ENCODE peak calls at places on chromosomes 5 and 9, in eight cellular contexts. I is lower leg skin; C is NT2/D1; L is mesendoderm; Y is ovary; O is MM.1S; W is CD8-positive, alpha-beta memory T cell; T is CD8-positive, alpha-beta T cell. H is an unnamed sample.
A peak's percentile ranks its signal among the peaks of the same experiment; 100 is the strongest.

GRCh38 chr9:110996436-110997224 is 41.6 kb downstream of the LPAR1 start:
- DNase-seq in T (no peak), I (peak; percentile 70), O (no peak), L (no peak), C (no peak), W (no peak), Y (no peak), H (peak; percentile 52)

GRCh38 chr9:130997925-130998595 is 10.9 kb upstream of the LAMC3 start:
- DNase-seq in Y (no peak), T (no peak), I (no peak), C (peak; percentile 88), L (peak; percentile 91), O (peak; percentile 45), W (peak; percentile 12), H (peak; percentile 72)

GRCh38 chr5:62791059-62791458 is 212.4 kb downstream of the LRRC70 start:
- DNase-seq in Y (no peak), L (peak; percentile 54), T (no peak), W (no peak), I (no peak), O (peak; percentile 26), C (peak; percentile 11), H (no peak)

GRCh38 chr5:79795764-79796398 is 106.2 kb downstream of the CMYA5 start:
- DNase-seq in O (no peak), C (no peak), W (no peak), T (no peak), L (no peak), I (no peak), Y (peak; percentile 50), H (no peak)

GRCh38 chr9:20623021-20623747 is 885 bp upstream of the MLLT3 start:
- DNase-seq in O (peak; percentile 29), T (peak; percentile 62), I (peak; percentile 19), W (peak; percentile 57), Y (peak; percentile 54), L (peak; percentile 14), C (no peak), H (peak; percentile 61)

GRCh38 chr9:128043467-128043868 is 23.7 kb downstream of the NAIF1 start:
- DNase-seq in L (no peak), C (no peak), O (no peak), Y (peak; percentile 56), W (no peak), T (no peak), I (no peak), H (no peak)

GRCh38 chr5:77431286-77431685 is 60.8 kb downstream of the WDR41 start:
- DNase-seq in W (no peak), T (no peak), O (no peak), L (no peak), I (no peak), C (no peak), Y (no peak), H (no peak)

GRCh38 chr5:113057437-113058052 is 80.9 kb downstream of the DCP2 start:
- DNase-seq in Y (no peak), W (no peak), T (no peak), O (no peak), C (no peak), I (no peak), L (no peak), H (no peak)

GRCh38 chr5:142215915-142216681 is 107.5 kb downstream of the NDFIP1 start:
- DNase-seq in T (no peak), I (peak; percentile 59), L (peak; percentile 59), C (no peak), W (no peak), Y (peak; percentile 22), O (no peak), H (peak; percentile 47)

GRCh38 chr9:84862786-84863185 is 193.3 kb downstream of the NTRK2 start:
- DNase-seq in Y (no peak), I (peak; percentile 46), T (no peak), O (no peak), W (no peak), L (peak; percentile 74), C (peak; percentile 94), H (no peak)

GRCh38 chr9:114805670-114806551 is at the start of gene TNFSF15:
- DNase-seq in L (peak; percentile 62), T (no peak), W (no peak), I (no peak), C (peak; percentile 25), Y (no peak), O (peak; percentile 93), H (peak; percentile 54)

GRCh38 chr9:37715260-37715659 is 38.3 kb upstream of the TRMT10B start:
- DNase-seq in C (no peak), T (no peak), W (no peak), I (no peak), L (no peak), Y (no peak), O (no peak), H (no peak)

GRCh38 chr9:77063645-77064285 is 44.3 kb downstream of the FOXB2 start:
- DNase-seq in Y (no peak), W (no peak), C (no peak), L (no peak), I (no peak), T (no peak), O (no peak), H (no peak)

GRCh38 chr9:107760469-107761242 is 271.1 kb upstream of the KLF4 start:
- DNase-seq in Y (no peak), C (no peak), T (no peak), I (peak; percentile 57), O (no peak), W (no peak), L (no peak), H (no peak)

GRCh38 chr5:111144352-111144930 is 52.3 kb downstream of the WDR36 start:
- DNase-seq in W (no peak), Y (no peak), O (no peak), T (no peak), I (no peak), L (no peak), C (no peak), H (no peak)

GRCh38 chr5:114858964-114859363 is 310.7 kb downstream of the TRIM36 start:
- DNase-seq in W (no peak), O (no peak), L (no peak), C (no peak), I (no peak), T (no peak), Y (no peak), H (no peak)

GRCh38 chr5:111655169-111655924 is 101.6 kb downstream of the NREP start:
- DNase-seq in C (no peak), T (no peak), W (no peak), O (no peak), L (no peak), Y (no peak), I (no peak), H (no peak)

GRCh38 chr5:58149345-58149744 is 310.5 kb downstream of the PLK2 start:
- DNase-seq in T (no peak), L (no peak), W (no peak), Y (no peak), O (no peak), I (no peak), C (no peak), H (no peak)

DNA sequence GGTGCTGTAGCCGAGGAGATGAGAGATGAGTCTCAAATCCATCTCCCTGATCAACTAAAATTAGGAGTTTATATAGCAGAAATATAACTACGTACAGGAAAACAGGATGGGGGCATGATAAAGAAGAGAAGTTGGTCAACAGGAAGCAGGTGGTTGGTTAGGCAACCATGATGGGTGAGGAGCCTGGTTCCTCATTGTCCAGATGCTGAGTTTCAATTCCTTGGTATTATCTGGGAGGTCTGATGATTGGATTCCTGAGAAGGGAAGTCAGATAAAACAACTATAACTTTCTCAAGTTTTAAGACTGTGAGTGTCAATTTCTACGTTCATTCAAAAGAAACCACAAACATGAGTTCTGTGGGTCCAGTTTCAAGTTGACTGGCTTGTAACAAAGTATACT is 323.9 kb downstream of the MTRR start:
- DNase-seq in O (no peak), Y (no peak), T (no peak), I (no peak), L (no peak), W (no peak), C (no peak), H (no peak)
- H3K4me3 ChIP-seq in O (no peak overlapping the region), Y (no peak overlapping the region), T (no peak overlapping the region), I (no peak overlapping the region), L (no peak overlapping the region), W (no peak overlapping the region), C (no peak overlapping the region), H (no peak overlapping the region)

GRCh38 chr9:35091536-35091935 is 4.9 kb downstream of the PIGO start:
- DNase-seq in I (no peak), L (no peak), O (no peak), C (no peak), Y (no peak), W (no peak), T (no peak), H (no peak)

GRCh38 chr9:35096035-35096849 is at the start of gene PIGO:
- DNase-seq in O (peak; percentile 92), T (peak; percentile 89), L (peak; percentile 94), C (peak; percentile 84), Y (peak; percentile 87), I (peak; percentile 81), W (peak; percentile 84), H (peak; percentile 93)

GRCh38 chr9:35097573-35097972 is 1.2 kb upstream of the PIGO start:
- DNase-seq in L (no peak), I (no peak), C (no peak), O (no peak), W (no peak), Y (no peak), T (no peak), H (no peak)

DNA sequence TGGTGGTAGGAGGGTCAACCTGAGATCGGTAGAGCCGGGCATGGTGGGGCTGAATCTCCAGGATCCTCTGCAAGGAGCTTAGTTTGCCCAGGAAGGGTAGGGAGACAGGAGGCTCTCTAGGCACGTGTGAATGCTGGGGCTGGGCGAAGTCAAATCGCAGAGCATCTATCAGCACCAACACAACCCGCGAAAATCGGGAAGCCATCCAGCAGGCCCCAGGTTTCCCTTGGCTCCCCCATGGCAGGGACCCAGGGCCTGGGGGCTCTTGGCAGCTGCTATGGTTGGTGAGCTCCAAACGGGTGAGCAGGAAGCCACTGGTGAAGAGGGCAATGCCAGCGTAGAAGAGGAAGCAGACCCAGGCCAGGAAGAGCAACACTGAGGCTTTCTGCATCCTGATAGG is 1.2 kb downstream of the PIGO start:
- DNase-seq in O (no peak), L (no peak), W (no peak), T (no peak), Y (no peak), C (no peak), I (no peak), H (no peak)
- H3K4me3 ChIP-seq in O (no peak overlapping the region), L (no peak overlapping the region), W (peak overlapping the region; percentile 81), T (no peak overlapping the region), Y (no peak overlapping the region), C (no peak overlapping the region), I (no peak overlapping the region), H (no peak overlapping the region)

GRCh38 chr5:160133071-160133917 is 14.0 kb upstream of the PWWP2A start:
- DNase-seq in W (no peak), L (peak; percentile 76), Y (peak; percentile 39), O (no peak), T (no peak), C (peak; percentile 38), I (peak; percentile 30), H (no peak)
- H3K4me3 ChIP-seq in W (no peak overlapping the region), L (no peak overlapping the region), Y (no peak overlapping the region), O (no peak overlapping the region), T (no peak overlapping the region), C (peak overlapping the region; percentile 12), I (no peak overlapping the region), H (no peak overlapping the region)

DNA sequence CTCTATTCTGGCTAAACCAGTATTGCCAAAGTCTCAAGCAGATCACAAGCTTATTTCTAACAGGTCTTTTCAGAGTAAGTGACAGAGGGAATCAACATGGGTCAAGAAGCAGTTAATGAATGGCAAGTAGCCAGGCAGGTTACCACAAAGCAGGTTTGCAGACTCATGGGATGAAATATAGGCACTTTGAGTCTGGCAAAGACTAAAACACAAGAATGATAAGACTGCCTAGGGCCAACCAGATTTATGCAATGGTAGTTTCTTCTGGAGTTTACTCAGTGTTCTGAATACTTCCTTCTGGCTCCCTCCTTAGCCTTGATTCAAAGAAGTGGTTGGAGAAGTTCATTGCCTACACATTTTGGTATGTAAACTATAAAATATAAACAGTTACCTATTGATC is 3.6 kb downstream of the HMGCS1 start:
- DNase-seq in Y (no peak), O (no peak), L (no peak), W (no peak), C (no peak), T (no peak), I (no peak), H (no peak)
- H3K4me3 ChIP-seq in Y (no peak overlapping the region), O (no peak overlapping the region), L (no peak overlapping the region), W (no peak overlapping the region), C (peak overlapping the region; percentile 2), T (no peak overlapping the region), I (no peak overlapping the region), H (no peak overlapping the region)

H was measured in transverse colon.